ENCODE peak calls at places on chromosome 22, in four cellular contexts. L is K562, I is SK-N-SH, B is GM12878. Q is an unnamed sample. For H4K20me1, the result is how much of the 10 kb centered on the place peaks cover.

GRCh38 chr22:37747090-37747714 is 50.4 kb downstream of the TRIOBP start:
- DNase-seq in I (peak), B (no peak), L (no peak), Q (no peak)

GRCh38 chr22:28911777-28912669 is 28.7 kb downstream of the ZNRF3 start:
- DNase-seq in B (no peak), L (no peak), I (no peak), Q (peak)

GRCh38 chr22:33918676-33919590 is 1.3 kb downstream of the LARGE1 start:
- DNase-seq in L (no peak), B (no peak), I (no peak), Q (peak)

GRCh38 chr22:41397143-41397811 is 15.5 kb downstream of the TEF start:
- DNase-seq in I (no peak), L (no peak), B (no peak), Q (peak)

GRCh38 chr22:36344106-36344827 is 43.5 kb downstream of the MYH9 start:
- DNase-seq in B (no peak), L (no peak), I (no peak), Q (no peak)

GRCh38 chr22:37284807-37285355 is 2.6 kb downstream of the CYTH4 start:
- DNase-seq in L (no peak), I (no peak), B (peak), Q (no peak)

GRCh38 chr22:50576070-50576469 is 2.2 kb downstream of the CPT1B start:
- DNase-seq in L (peak), B (no peak), I (peak), Q (peak)

GRCh38 chr22:43376765-43377485 is 33.8 kb upstream of the SCUBE1 start:
- DNase-seq in B (peak), I (no peak), L (no peak), Q (no peak)

GRCh38 chr22:34975721-34976120 is 90.2 kb upstream of the ISX start:
- DNase-seq in B (no peak), L (no peak), I (no peak), Q (no peak)

GRCh38 chr22:37657590-37658132 is 862 bp upstream of the PDXP start:
- DNase-seq in B (no peak), I (peak), L (peak), Q (no peak)

GRCh38 chr22:44351685-44352377 is 39.1 kb upstream of the SHISAL1 start:
- DNase-seq in I (peak), B (no peak), L (no peak), Q (no peak)

GRCh38 chr22:37419916-37420655 is 7.2 kb downstream of the ELFN2 start:
- DNase-seq in I (peak), L (no peak), B (no peak), Q (no peak)

GRCh38 chr22:37330200-37331033 is 48.1 kb downstream of the CYTH4 start:
- DNase-seq in I (peak), B (no peak), L (peak), Q (peak)

GRCh38 chr22:27918351-27919221 is 470 bp downstream of the PITPNB start:
- DNase-seq in B (no peak), L (peak), I (peak), Q (peak)

GRCh38 chr22:50089231-50090140 is at the start of gene MOV10L1:
- DNase-seq in L (peak), I (peak), B (no peak), Q (no peak)

GRCh38 chr22:41576877-41577276 is 12.8 kb downstream of the PMM1 start:
- DNase-seq in L (peak), B (no peak), I (peak), Q (peak)

GRCh38 chr22:50739894-50740293 is 1.9 kb downstream of the ACR start:
- DNase-seq in B (no peak), I (no peak), L (no peak), Q (no peak)

GRCh38 chr22:27867114-27867957 is 51.7 kb downstream of the PITPNB start:
- DNase-seq in I (no peak), L (no peak), B (no peak), Q (no peak)

GRCh38 chr22:41021655-41022454 is 70.5 kb upstream of the EP300 start:
- DNase-seq in L (peak), B (no peak), I (peak), Q (peak)

GRCh38 chr22:50481045-50481439 is 301 bp upstream of the ADM2 start:
- DNase-seq in L (no peak), I (no peak), B (no peak), Q (no peak)

GRCh38 chr22:38724926-38725571 is 19.3 kb downstream of the GTPBP1 start:
- DNase-seq in I (peak), L (no peak), B (no peak), Q (peak)

GRCh38 chr22:44366372-44367310 is 53.9 kb upstream of the SHISAL1 start:
- DNase-seq in B (no peak), I (no peak), L (no peak), Q (no peak)

GRCh38 chr22:44661659-44662569 is 40.1 kb upstream of the PRR5 start:
- DNase-seq in L (no peak), I (peak), B (no peak), Q (no peak)

GRCh38 chr22:38163844-38164577 is 17.6 kb downstream of the PLA2G6 start:
- DNase-seq in L (peak), B (no peak), I (peak), Q (peak)

GRCh38 chr22:36467946-36468345 is 13.5 kb downstream of the TXN2 start:
- DNase-seq in I (no peak), B (no peak), L (peak), Q (no peak)

GRCh38 chr22:42184852-42185251 is 54.2 kb upstream of the CYP2D6 start:
- DNase-seq in I (no peak), B (no peak), L (peak), Q (no peak)

GRCh38 chr22:44939451-44939850 is 70.4 kb downstream of the PHF21B start:
- DNase-seq in B (no peak), L (no peak), I (no peak), Q (no peak)

GRCh38 chr22:38755155-38755910 is 465 bp downstream of the SUN2 start:
- DNase-seq in L (peak), I (peak), B (no peak), Q (peak)

GRCh38 chr22:19270873-19271272 is 20.6 kb downstream of the CLTCL1 start:
- DNase-seq in L (peak), I (no peak), B (no peak), Q (no peak)

GRCh38 chr22:42993651-42994275 is 21.2 kb downstream of the PACSIN2 start:
- DNase-seq in B (no peak), L (no peak), I (no peak), Q (peak)

GRCh38 chr22:35561796-35562526 is 21.3 kb downstream of the RASD2 start:
- DNase-seq in I (no peak), B (no peak), L (peak), Q (no peak)

GRCh38 chr22:46131151-46131587 is 19.2 kb upstream of the PPARA start:
- DNase-seq in I (peak), L (peak), B (no peak), Q (no peak)
- TF ChIP-seq NFIC in I (no peak), L (no peak), B (no peak), Q (no peak)

DNA sequence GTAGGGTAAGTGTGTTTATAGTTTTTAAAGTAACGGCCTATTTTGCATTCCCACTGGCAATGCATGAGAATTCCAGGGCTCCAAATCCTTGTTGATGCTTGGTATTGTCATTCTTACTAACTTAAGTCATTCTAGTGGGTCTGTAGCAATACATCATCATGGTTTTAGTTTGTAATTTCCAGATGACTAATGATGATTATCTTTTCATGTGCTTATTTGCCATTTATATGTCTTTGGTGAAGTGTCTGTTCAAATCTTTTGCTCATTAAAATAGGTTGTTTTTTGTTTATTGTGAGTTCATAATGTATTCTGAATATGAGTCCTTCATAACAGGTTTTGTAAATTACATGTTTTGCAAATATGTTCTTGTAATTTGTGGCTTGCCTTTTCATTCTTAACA is 31.2 kb downstream of the MTMR3 start:
- DNase-seq in L (no peak), I (peak), B (no peak), Q (no peak)
- H4K20me1 ChIP-seq in L (under half), I (half or more), B (under half), Q (under half)

DNA sequence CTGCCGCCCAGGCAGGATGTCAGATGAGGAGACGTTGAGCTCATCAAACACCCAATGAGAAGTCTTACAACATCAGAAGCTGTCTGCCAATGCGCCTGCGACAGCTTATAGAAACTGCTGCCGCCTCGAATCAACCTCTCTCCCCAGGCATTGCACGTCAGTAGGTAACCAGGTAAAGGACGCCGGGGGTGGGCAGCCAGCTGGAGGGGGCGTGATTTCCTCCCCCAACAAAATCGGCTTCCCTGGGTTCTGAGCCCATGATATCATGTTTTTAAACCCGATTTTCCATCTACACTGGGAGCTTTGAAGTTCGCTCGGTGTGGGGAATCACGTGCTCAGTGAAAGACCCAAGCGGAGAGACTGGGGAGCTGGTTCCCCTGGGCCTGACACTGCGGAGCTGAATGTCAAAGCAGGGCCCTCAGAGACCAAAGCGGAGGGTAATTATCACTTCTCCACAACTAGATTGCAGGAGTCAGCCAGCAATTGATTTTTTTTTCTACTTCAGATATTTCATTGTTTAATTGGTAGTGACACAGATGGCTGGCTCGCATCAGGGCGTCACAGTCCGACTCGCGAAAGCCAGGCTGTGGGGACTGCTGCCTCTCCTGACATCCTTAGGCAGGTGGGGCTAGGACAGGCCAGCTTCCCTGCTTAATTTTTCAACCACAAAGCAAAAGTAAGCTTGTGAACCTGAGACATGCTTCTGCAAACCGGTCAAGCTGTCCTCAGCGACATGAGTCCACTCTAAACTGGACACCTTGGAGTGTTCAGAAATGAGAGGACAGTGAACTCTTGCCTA is 15.4 kb downstream of the FAM83F start:
- DNase-seq in L (no peak), I (no peak), B (no peak), Q (no peak)
- TF ChIP-seq NFIC in L (no peak), I (no peak), B (no peak), Q (no peak)

DNA sequence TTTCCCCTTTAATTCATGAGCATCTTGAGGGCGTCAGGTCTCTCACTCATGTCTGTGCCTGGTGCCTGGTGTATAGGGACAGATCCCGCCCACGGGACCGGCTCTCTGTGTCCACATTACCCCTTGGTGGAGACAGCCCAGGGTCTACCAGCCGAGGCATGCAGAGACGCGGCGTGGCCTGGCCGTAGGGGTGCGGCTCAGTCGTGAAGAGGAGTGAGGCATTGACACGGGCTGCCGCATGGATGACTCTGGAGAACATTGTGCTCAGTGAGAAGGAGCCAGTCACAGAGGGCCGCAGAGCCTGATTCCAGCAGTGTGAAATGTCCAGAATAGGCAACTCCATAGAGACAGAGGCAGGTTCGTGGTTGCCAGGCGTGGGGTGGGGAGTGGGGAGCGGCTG is 209.8 kb downstream of the TBC1D22A start:
- DNase-seq in I (no peak), L (no peak), B (no peak), Q (no peak)
- H4K20me1 ChIP-seq in I (under half), L (under half), B (under half), Q (under half)

GRCh38 chr22:32401486-32401885 is 10.6 kb downstream of the RTCB start:
- DNase-seq in B (no peak), L (no peak), I (no peak), Q (no peak)

GRCh38 chr22:32395107-32395506 is 16.9 kb downstream of the RTCB start:
- DNase-seq in B (no peak), I (no peak), L (no peak), Q (no peak)

GRCh38 chr22:32396746-32397145 is 15.3 kb downstream of the RTCB start:
- DNase-seq in L (no peak), B (no peak), I (no peak), Q (no peak)

DNA sequence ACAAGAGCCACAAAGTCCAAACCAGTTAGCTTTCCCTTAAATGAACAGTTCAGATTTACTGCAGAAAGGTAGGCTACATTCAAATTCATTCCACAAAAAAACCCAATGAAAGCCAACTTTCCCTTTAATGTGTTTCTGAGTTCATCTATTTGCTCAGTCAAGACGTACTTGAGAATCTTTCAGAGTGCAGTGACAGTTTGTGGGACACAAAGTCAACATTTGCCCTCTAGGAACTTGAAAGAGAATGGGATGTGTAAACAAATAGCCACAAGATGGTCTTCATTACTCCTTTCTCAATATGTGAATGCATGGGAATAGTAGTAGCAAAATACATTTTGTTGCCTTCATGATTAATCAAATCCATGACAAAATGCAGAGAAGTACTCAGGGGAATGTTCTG is 15.8 kb downstream of the RTCB start:
- DNase-seq in L (no peak), B (no peak), I (no peak), Q (no peak)
- TF ChIP-seq NFIC in L (no peak), B (no peak), I (no peak), Q (no peak)

GRCh38 chr22:48567213-48567975 is 1260.3 kb downstream of the BRD1 start:
- DNase-seq in B (no peak), I (peak), L (no peak), Q (no peak)

GRCh38 chr22:48563966-48564330 is 1263.7 kb downstream of the BRD1 start:
- DNase-seq in L (no peak), I (no peak), B (no peak), Q (no peak)

GRCh38 chr22:48566741-48567140 is 1260.9 kb downstream of the BRD1 start:
- DNase-seq in B (no peak), I (no peak), L (no peak), Q (no peak)

GRCh38 chr22:48564995-48565394 is 1262.7 kb downstream of the BRD1 start:
- DNase-seq in I (no peak), B (no peak), L (no peak), Q (no peak)

DNA sequence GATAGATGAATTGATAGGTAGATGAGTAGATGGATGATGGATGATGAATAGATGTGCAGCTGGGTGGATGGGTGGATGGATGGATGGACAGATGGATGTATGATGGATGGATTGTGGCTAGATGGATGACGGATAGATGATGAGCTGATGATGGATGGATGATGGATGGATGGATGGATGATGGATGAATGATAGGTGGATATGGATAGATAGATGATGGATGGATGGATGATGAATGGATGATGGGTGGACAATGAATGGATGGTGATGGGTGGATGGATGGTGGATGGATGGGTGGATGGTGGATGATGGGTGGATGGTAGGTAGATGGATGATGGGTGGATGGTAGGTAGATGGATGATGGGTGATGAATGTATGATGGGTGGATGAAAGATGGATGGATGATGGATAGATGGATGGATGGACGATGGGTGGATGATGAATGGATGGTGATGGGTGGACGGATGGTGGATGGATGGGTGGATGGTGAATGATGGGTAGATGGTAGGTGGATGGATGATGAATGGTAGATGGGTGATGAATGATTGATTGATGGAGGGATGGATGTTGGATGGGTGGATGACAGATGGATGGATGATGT is 1261.7 kb downstream of the BRD1 start:
- DNase-seq in L (no peak), I (no peak), B (no peak), Q (no peak)
- H4K20me1 ChIP-seq in L (under half), I (under half), B (under half), Q (under half)

GRCh38 chr22:23388492-23389009 is 191.5 kb downstream of the IGLL1 start:
- DNase-seq in L (no peak), B (no peak), I (no peak), Q (no peak)
- TF ChIP-seq NFIC in L (no peak), B (no peak), I (no peak), Q (no peak)

Q was measured in HepG2.